ENCODE peak calls at places on chromosomes 7 and 10, in four cellular contexts. R, A, L and K are unnamed samples.

GRCh38 chr7:117312593-117312992 is 10.3 kb downstream of the WNT2 start:
- DNase-seq in R (no peak), A (no peak), L (no peak), K (no peak)

GRCh38 chr10:24716295-24716694 is 7.4 kb downstream of the ARHGAP21 start:
- DNase-seq in R (no peak), A (no peak), L (no peak), K (no peak)

GRCh38 chr10:91590142-91590903 is 42.5 kb downstream of the PPP1R3C start:
- DNase-seq in R (no peak), A (no peak), L (no peak), K (no peak)

GRCh38 chr7:101688183-101688831 is 59.2 kb upstream of the MYL10 start:
- DNase-seq in L (no peak), R (peak), A (peak), K (peak)

GRCh38 chr10:124074471-124075109 is 18.8 kb downstream of the CHST15 start:
- DNase-seq in A (no peak), R (no peak), L (no peak), K (no peak)

GRCh38 chr7:80145780-80146422 is 11.3 kb downstream of the GNAI1 start:
- DNase-seq in A (no peak), L (no peak), R (no peak), K (no peak)

GRCh38 chr10:79025113-79025832 is 43.5 kb upstream of the ZMIZ1 start:
- DNase-seq in R (no peak), A (no peak), L (no peak), K (no peak)

GRCh38 chr10:65323802-65324201 is 1602.0 kb upstream of the LRRTM3 start:
- DNase-seq in A (no peak), R (no peak), L (no peak), K (no peak)

GRCh38 chr7:110766874-110767273 is 324.1 kb upstream of the LRRN3 start:
- DNase-seq in A (no peak), R (no peak), L (no peak), K (no peak)

GRCh38 chr10:45294681-45295080 is 20.7 kb downstream of the OR13A1 start:
- DNase-seq in R (no peak), L (no peak), A (no peak), K (no peak)

GRCh38 chr10:3803295-3803883 is 18.4 kb upstream of the KLF6 start:
- DNase-seq in A (no peak), R (peak), L (no peak), K (no peak)

GRCh38 chr7:155223021-155223420 is 74.7 kb upstream of the INSIG1 start:
- DNase-seq in R (no peak), A (no peak), L (no peak), K (no peak)

GRCh38 chr7:48312151-48312550 is 140.9 kb downstream of the ABCA13 start:
- DNase-seq in L (no peak), A (no peak), R (no peak), K (no peak)

GRCh38 chr10:6737758-6738463 is 157.8 kb upstream of the PRKCQ start:
- DNase-seq in R (no peak), L (no peak), A (no peak), K (no peak)

GRCh38 chr7:28556036-28556435 is 143.7 kb downstream of the CREB5 start:
- DNase-seq in L (no peak), A (no peak), R (no peak), K (no peak)

GRCh38 chr10:133471300-133472109 is 17.8 kb downstream of the SCART1 start:
- DNase-seq in L (no peak), A (peak), R (no peak), K (no peak)

GRCh38 chr7:41916450-41916927 is 213.6 kb upstream of the INHBA start:
- DNase-seq in R (no peak), A (no peak), L (no peak), K (no peak)

GRCh38 chr7:140229101-140229525 is 52.3 kb upstream of the KDM7A start:
- DNase-seq in R (no peak), A (peak), L (no peak), K (no peak)

GRCh38 chr7:55567495-55568070 is 4.7 kb downstream of the VOPP1 start:
- DNase-seq in L (no peak), A (no peak), R (no peak), K (no peak)

GRCh38 chr10:69571618-69572158 is 1.5 kb downstream of the NEUROG3 start:
- DNase-seq in A (no peak), R (no peak), L (no peak), K (no peak)

GRCh38 chr10:3074145-3074665 is 6.9 kb downstream of the PFKP start:
- DNase-seq in A (peak), R (peak), L (no peak), K (no peak)

GRCh38 chr7:42337225-42337905 is 100.4 kb upstream of the GLI3 start:
- DNase-seq in L (no peak), A (no peak), R (no peak), K (no peak)

GRCh38 chr10:112365014-112365432 is 8.9 kb upstream of the ACSL5 start:
- DNase-seq in R (no peak), L (no peak), A (peak), K (no peak)

GRCh38 chr10:125797424-125797823 is 21.8 kb upstream of the MMP21 start:
- DNase-seq in A (no peak), R (no peak), L (no peak), K (no peak)

GRCh38 chr7:140205600-140205999 is 28.8 kb upstream of the KDM7A start:
- DNase-seq in A (no peak), R (no peak), L (no peak), K (no peak)

GRCh38 chr7:143362126-143362961 is at the start of gene FAM131B:
- DNase-seq in R (peak), A (no peak), L (no peak), K (peak)

GRCh38 chr7:148620749-148621372 is 30.3 kb downstream of the C7orf33 start:
- DNase-seq in R (no peak), L (no peak), A (peak), K (no peak)

GRCh38 chr7:114048386-114049235 is 129.8 kb upstream of the PPP1R3A start:
- DNase-seq in A (peak), L (no peak), R (no peak), K (no peak)

GRCh38 chr7:88132725-88133124 is 87.1 kb downstream of the SRI start:
- DNase-seq in L (peak), R (no peak), A (no peak), K (no peak)

GRCh38 chr7:135745702-135746312 is 2.8 kb downstream of the FAM180A start:
- DNase-seq in R (no peak), L (no peak), A (no peak), K (no peak)

GRCh38 chr7:45088821-45089313 is at the start of gene NACAD:
- DNase-seq in R (peak), A (no peak), L (no peak), K (peak)
- TF ChIP-seq CREM in R (peak), A (no peak), L (no peak), K (peak)

DNA sequence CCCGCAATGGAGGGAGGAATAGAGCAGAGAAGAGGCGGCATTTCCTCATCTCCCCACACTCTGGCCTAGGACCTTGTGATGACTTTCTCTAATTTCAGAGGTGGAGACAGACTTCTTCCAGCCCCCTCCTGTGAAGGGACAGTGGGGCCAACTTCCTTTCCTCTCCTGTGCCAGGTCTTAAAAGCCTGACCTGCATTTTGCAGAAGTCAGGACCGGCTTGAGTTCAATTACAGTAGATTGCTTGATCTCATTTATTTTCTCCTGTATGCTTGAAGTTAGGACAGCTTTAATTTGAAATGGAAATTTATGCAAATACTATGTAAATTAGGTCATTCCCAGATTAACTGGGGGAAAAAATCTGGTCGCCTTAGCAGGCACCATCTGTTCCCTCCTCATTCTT is 57.1 kb downstream of the SYPL1 start:
- DNase-seq in R (no peak), L (no peak), A (no peak), K (no peak)
- TF ChIP-seq CREM in R (no peak), L (no peak), A (no peak), K (no peak)

GRCh38 chr7:7183061-7183832 is 903 bp downstream of the C1GALT1 start:
- DNase-seq in R (peak), L (no peak), A (no peak), K (peak)

GRCh38 chr7:7180725-7181428 is 1.5 kb upstream of the C1GALT1 start:
- DNase-seq in A (peak), R (no peak), L (no peak), K (no peak)

GRCh38 chr7:7182156-7183060 is at the start of gene C1GALT1:
- DNase-seq in A (peak), L (peak), R (peak), K (peak)

GRCh38 chr7:7183833-7184463 is 1.6 kb downstream of the C1GALT1 start:
- DNase-seq in L (no peak), R (no peak), A (no peak), K (no peak)

DNA sequence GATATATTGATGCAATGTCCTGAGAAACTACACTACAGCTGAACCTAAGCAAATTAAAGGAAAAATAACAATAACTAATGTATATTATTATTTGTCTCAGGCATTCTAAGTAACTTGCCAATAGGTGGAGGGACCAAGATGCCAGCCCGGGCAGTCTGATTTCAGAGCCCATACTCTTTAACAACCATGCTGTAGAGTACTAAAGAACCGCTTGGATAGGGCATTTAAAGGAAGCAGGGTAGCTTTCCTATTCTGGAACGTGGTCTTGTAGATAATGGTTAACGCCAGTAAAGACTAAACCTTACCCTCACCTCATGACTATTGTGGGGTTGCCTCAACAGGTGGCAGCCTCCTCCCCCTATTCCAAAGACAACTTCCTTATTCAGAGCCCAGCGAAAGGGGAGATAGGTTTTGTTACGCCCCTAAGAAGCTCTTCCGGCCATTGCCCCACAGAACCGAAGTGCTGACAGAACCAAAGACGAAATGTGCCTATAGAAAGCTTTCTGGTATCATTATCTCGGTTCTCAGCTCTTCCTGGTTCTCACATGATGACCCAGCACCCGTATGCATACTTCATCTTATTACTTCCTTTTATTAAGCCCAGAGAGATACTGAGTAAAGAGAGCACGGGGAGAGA is 707 bp upstream of the C1GALT1 start:
- DNase-seq in R (peak), A (peak), L (peak), K (peak)
- TF ChIP-seq CREM in R (no peak), A (no peak), L (no peak), K (no peak)

GRCh38 chr7:26199301-26200112 is 1.0 kb downstream of the HNRNPA2B1 start:
- DNase-seq in L (no peak), R (no peak), A (no peak), K (peak)

GRCh38 chr7:26200444-26201260 is at the start of gene HNRNPA2B1:
- DNase-seq in A (peak), L (peak), R (peak), K (peak)

GRCh38 chr7:26201261-26202018 is at the start of gene CBX3:
- DNase-seq in A (peak), R (peak), L (peak), K (peak)

GRCh38 chr7:26200113-26200443 is 468 bp downstream of the HNRNPA2B1 start:
- DNase-seq in L (no peak), R (peak), A (no peak), K (peak)

GRCh38 chr7:26202019-26202985 is 757 bp downstream of the CBX3 start:
- DNase-seq in L (no peak), R (peak), A (no peak), K (peak)
- TF ChIP-seq CREM in L (no peak), R (no peak), A (no peak), K (no peak)

GRCh38 chr10:127973810-127974311 is 67.0 kb downstream of the PTPRE start:
- DNase-seq in A (no peak), R (no peak), L (no peak), K (peak)
- TF ChIP-seq CREM in A (no peak), R (no peak), L (no peak), K (no peak)

DNA sequence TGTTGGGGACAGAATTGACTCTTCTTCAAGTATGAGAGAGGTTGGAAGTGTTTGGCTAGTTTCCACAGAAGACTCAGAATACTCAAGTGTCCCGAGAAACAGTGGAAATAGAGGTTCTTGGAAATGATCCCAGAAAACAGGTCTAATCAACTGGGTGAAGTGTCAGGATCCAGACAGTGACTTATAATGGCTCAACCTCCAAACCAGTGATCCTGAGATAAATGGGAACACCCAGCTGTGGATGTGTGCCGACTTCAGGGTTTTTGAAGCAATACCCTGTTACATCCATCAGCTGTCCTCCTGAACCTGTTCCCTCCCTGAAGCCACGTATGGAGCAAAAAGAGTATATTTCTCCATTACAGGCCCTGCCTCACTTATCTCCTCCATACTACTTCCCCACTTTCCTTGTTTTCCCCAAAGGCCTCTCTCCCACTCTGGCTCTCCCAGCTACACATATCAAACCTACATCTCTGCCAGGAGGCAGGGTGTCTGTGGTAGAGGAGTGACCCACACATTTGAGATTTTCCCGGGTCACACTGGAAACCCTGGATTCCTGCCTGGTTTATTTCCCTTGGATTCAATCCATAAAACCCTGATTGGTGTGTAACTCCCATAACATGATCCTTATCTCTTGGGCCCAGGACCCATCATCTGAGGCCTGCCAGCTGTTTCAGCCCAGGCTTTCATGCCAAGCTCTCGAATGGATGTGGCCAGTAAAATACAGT is 17.6 kb upstream of the ELOVL3 start:
- DNase-seq in L (no peak), R (no peak), A (no peak), K (no peak)
- TF ChIP-seq CREM in L (no peak), R (no peak), A (no peak), K (no peak)

GRCh38 chr10:62049815-62050626 is 148.5 kb downstream of the ARID5B start:
- DNase-seq in L (no peak), R (no peak), A (no peak), K (no peak)

GRCh38 chr10:62052276-62052675 is 150.8 kb downstream of the ARID5B start:
- DNase-seq in A (no peak), L (no peak), R (no peak), K (no peak)

GRCh38 chr10:62048919-62049636 is 147.6 kb downstream of the ARID5B start:
- DNase-seq in L (no peak), A (peak), R (peak), K (peak)

GRCh38 chr10:62050627-62050924 is 149.1 kb downstream of the ARID5B start:
- DNase-seq in A (no peak), L (no peak), R (no peak), K (no peak)

GRCh38 chr10:62050941-62051433 is 149.5 kb downstream of the ARID5B start:
- DNase-seq in L (peak), A (peak), R (peak), K (no peak)
- TF ChIP-seq CREM in L (peak), A (no peak), R (peak), K (no peak)

GRCh38 chr7:133730360-133730759 is 396.8 kb upstream of the LRGUK start:
- DNase-seq in A (no peak), R (no peak), L (no peak), K (no peak)
- TF ChIP-seq CREM in A (no peak), R (no peak), L (no peak), K (no peak)

DNA sequence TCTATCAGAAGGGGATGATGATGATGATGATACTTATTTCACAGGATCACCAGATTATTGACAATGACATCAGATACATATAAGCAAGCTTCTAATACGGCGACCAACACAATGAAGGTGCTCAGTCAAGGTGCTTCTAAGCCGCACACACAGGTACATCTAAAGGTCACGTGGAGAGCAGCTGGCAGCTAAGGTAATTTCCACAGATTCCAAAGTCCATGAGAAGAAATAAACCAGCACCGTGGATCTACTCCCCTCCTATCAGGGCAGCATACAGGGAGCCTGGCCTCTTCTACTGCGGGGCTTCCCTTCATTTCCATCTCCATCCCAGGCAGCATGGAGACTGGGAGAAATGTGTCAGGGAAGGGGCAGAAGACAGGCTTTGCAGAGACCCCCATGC is 37.5 kb downstream of the DENND11 start:
- DNase-seq in A (no peak), L (no peak), R (no peak), K (no peak)
- TF ChIP-seq CREM in A (no peak), L (no peak), R (no peak), K (no peak)